ENCODE peak calls at places on chromosomes 3 and 15, in six cellular contexts. F, L, H, A, C and B are unnamed samples.

GRCh38 chr3:122103821-122104514 is 48.8 kb downstream of the CD86 start:
- DNase-seq in F (no peak), L (no peak), H (no peak), A (no peak), C (no peak), B (no peak)

GRCh38 chr3:158801200-158801599 is 654 bp upstream of the MFSD1 start:
- DNase-seq in F (no peak), L (no peak), H (no peak), A (no peak), C (peak), B (peak)

GRCh38 chr3:155702745-155703581 is 41.9 kb downstream of the PLCH1 start:
- DNase-seq in F (no peak), L (peak), H (no peak), A (no peak), C (no peak), B (no peak)

GRCh38 chr15:71800835-71801745 is 9.3 kb upstream of the NR2E3 start:
- DNase-seq in F (peak), L (peak), H (peak), A (peak), C (peak), B (peak)

GRCh38 chr15:39579487-39580116 is 1.3 kb upstream of the THBS1 start:
- DNase-seq in F (peak), L (peak), H (no peak), A (peak), C (peak), B (peak)

GRCh38 chr15:50181983-50182232 is at the start of gene SLC27A2:
- DNase-seq in F (peak), L (no peak), H (peak), A (no peak), C (peak), B (no peak)

GRCh38 chr15:58957101-58957973 is 23.9 kb upstream of the SLTM start:
- DNase-seq in F (peak), L (peak), H (peak), A (no peak), C (peak), B (no peak)

GRCh38 chr3:32045091-32045964 is 61.1 kb upstream of the GPD1L start:
- DNase-seq in F (peak), L (peak), H (peak), A (peak), C (peak), B (no peak)

GRCh38 chr15:62850318-62850717 is 192.2 kb upstream of the TPM1 start:
- DNase-seq in F (no peak), L (no peak), H (no peak), A (no peak), C (no peak), B (no peak)

GRCh38 chr15:38696120-38696727 is 131.6 kb upstream of the RASGRP1 start:
- DNase-seq in F (no peak), L (no peak), H (no peak), A (no peak), C (no peak), B (no peak)

GRCh38 chr3:124965413-124965812 is 30.9 kb upstream of the MUC13 start:
- DNase-seq in F (no peak), L (no peak), H (no peak), A (no peak), C (peak), B (no peak)

GRCh38 chr3:119514637-119515036 is 16.3 kb downstream of the TIMMDC1 start:
- DNase-seq in F (no peak), L (no peak), H (no peak), A (no peak), C (no peak), B (no peak)

GRCh38 chr15:90936823-90937222 is 1.7 kb downstream of the UNC45A start:
- DNase-seq in F (no peak), L (no peak), H (no peak), A (no peak), C (no peak), B (no peak)

GRCh38 chr15:66815322-66815721 is 113.3 kb downstream of the SMAD6 start:
- DNase-seq in F (no peak), L (peak), H (no peak), A (peak), C (peak), B (peak)

GRCh38 chr3:172629470-172629869 is 81.4 kb downstream of the NCEH1 start:
- DNase-seq in F (no peak), L (no peak), H (no peak), A (no peak), C (no peak), B (no peak)

GRCh38 chr15:99928429-99928981 is 195.3 kb upstream of the LYSMD4 start:
- DNase-seq in F (peak), L (peak), H (peak), A (peak), C (peak), B (no peak)

GRCh38 chr3:155560135-155560534 is 184.7 kb downstream of the PLCH1 start:
- DNase-seq in F (no peak), L (no peak), H (no peak), A (no peak), C (no peak), B (no peak)

GRCh38 chr3:6601374-6601773 is 259.5 kb upstream of the GRM7 start:
- DNase-seq in F (no peak), L (no peak), H (no peak), A (no peak), C (no peak), B (no peak)

GRCh38 chr3:124845406-124845805 is 41.8 kb downstream of the ITGB5 start:
- DNase-seq in F (no peak), L (peak), H (no peak), A (no peak), C (peak), B (no peak)

GRCh38 chr15:71168163-71168832 is 53.0 kb downstream of the THSD4 start:
- DNase-seq in F (no peak), L (no peak), H (no peak), A (no peak), C (peak), B (no peak)

GRCh38 chr3:128548426-128549282 is 55.7 kb upstream of the GATA2 start:
- DNase-seq in F (no peak), L (no peak), H (no peak), A (no peak), C (peak), B (no peak)

GRCh38 chr3:150069633-150070032 is 98.9 kb upstream of the PFN2 start:
- DNase-seq in F (no peak), L (no peak), H (no peak), A (no peak), C (no peak), B (no peak)

GRCh38 chr3:54999159-54999558 is 71.3 kb upstream of the LRTM1 start:
- DNase-seq in F (no peak), L (no peak), H (no peak), A (peak), C (peak), B (peak)

GRCh38 chr3:32321095-32321835 is 70.4 kb upstream of the CMTM7 start:
- DNase-seq in F (no peak), L (no peak), H (no peak), A (no peak), C (no peak), B (no peak)

GRCh38 chr3:66272016-66272415 is 51.2 kb downstream of the SLC25A26 start:
- DNase-seq in F (no peak), L (no peak), H (no peak), A (no peak), C (no peak), B (no peak)

GRCh38 chr3:9602620-9603019 is 46.7 kb upstream of the MTMR14 start:
- DNase-seq in F (no peak), L (no peak), H (no peak), A (no peak), C (no peak), B (no peak)

GRCh38 chr3:78818161-78818985 is 949.4 kb downstream of the ROBO1 start:
- DNase-seq in F (no peak), L (no peak), H (no peak), A (no peak), C (no peak), B (no peak)

GRCh38 chr3:178690571-178690970 is 154.3 kb downstream of the KCNMB2 start:
- DNase-seq in F (no peak), L (no peak), H (no peak), A (no peak), C (no peak), B (no peak)

GRCh38 chr3:126926684-126927404 is 56.1 kb upstream of the PLXNA1 start:
- DNase-seq in F (peak), L (peak), H (no peak), A (peak), C (peak), B (no peak)
- TF ChIP-seq CTCF in F (no peak), L (no peak), H (no peak), A (peak), C (peak), B (peak)

GRCh38 chr3:113275876-113276580 is 64.7 kb downstream of the BOC start:
- DNase-seq in F (no peak), L (no peak), H (peak), A (no peak), C (peak), B (no peak)
- H3K4me3 ChIP-seq in F (no peak), L (no peak), H (no peak), A (peak), C (peak), B (no peak)

GRCh38 chr3:169615833-169616232 is 47.7 kb downstream of the MECOM start:
- DNase-seq in F (no peak), L (no peak), H (no peak), A (no peak), C (no peak), B (no peak)
- TF ChIP-seq CTCF in F (no peak), L (no peak), H (no peak), A (no peak), C (no peak), B (no peak)

DNA sequence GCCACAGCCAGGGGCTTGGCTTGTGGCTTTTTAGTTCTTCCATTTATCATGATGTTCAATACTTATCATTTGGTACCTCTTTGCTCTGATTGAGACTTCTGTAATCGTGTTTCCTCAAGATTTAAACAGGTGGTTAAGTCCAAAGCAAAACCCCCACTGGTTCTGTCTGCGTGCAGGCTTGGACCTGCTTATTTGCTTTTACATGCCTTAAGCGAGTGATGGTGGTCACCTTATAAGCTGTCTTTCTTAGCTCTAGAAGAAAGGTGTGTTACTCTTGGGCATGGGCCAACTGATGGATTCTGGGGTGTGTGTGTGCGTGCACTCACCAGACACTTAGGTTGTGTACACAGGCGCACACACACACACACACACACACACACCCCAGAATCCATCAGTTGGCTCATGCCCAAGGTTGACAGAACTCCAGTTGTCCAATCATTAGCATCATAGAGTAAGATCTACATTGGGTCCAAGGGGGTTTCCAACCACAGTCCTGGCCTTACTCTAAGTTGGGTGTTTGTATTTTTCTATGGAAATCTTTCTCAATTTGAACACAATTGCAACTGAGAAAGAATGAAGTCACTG is 1.2 kb downstream of the MYZAP start:
- DNase-seq in F (no peak), L (no peak), H (no peak), A (no peak), C (no peak), B (no peak)
- H3K4me3 ChIP-seq in F (no peak), L (peak), H (no peak), A (no peak), C (no peak), B (no peak)

GRCh38 chr3:196654691-196655090 is 15.2 kb downstream of the NRROS start:
- DNase-seq in F (no peak), L (no peak), H (no peak), A (no peak), C (no peak), B (peak)
- TF ChIP-seq CTCF in F (no peak), L (no peak), H (no peak), A (no peak), C (no peak), B (no peak)

GRCh38 chr3:64687381-64687780 is 419 bp downstream of the ADAMTS9 start:
- DNase-seq in F (no peak), L (no peak), H (peak), A (no peak), C (no peak), B (no peak)
- H3K4me3 ChIP-seq in F (no peak), L (peak), H (peak), A (peak), C (peak), B (peak)

GRCh38 chr3:167740961-167741587 is 5.6 kb downstream of the SERPINI1 start:
- DNase-seq in F (peak), L (no peak), H (peak), A (no peak), C (peak), B (no peak)
- TF ChIP-seq CTCF in F (peak), L (no peak), H (peak), A (peak), C (peak), B (peak)

GRCh38 chr3:182713743-182714517 is 79.4 kb upstream of the ATP11B start:
- DNase-seq in F (peak), L (no peak), H (no peak), A (peak), C (peak), B (peak)
- H3K4me3 ChIP-seq in F (no peak), L (no peak), H (no peak), A (no peak), C (no peak), B (no peak)

GRCh38 chr3:15690250-15690649 is 88.7 kb downstream of the BTD start:
- DNase-seq in F (no peak), L (no peak), H (no peak), A (no peak), C (no peak), B (no peak)

GRCh38 chr3:15694628-15695027 is 93.1 kb downstream of the BTD start:
- DNase-seq in F (no peak), L (no peak), H (no peak), A (no peak), C (no peak), B (no peak)

DNA sequence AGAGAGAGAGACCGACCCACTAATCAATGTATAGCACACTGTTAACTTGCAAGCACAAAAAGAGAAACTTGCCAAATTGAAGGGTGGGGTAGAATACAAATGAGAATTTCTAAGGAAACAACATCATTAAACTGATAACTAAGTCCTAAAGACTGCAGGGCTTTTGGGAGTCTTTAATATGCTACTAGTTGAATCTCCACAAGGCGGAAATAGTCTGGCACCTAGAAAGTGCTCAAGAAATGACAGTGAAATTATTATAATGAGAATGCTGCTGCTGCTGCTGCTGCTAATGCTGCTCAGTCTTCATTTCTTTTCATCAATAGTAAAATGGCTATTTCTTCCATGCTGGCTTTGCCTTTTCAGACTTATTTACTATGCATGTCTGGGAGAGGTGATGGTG is 91.8 kb downstream of the BTD start:
- DNase-seq in F (no peak), L (no peak), H (no peak), A (no peak), C (peak), B (no peak)
- TF ChIP-seq CTCF in F (peak), L (no peak), H (no peak), A (no peak), C (peak), B (peak)